ENCODE peak calls at places on chromosome 15, in seven cellular contexts. Q, L, U, A, I, N and J are unnamed samples.

GRCh38 chr15:66287461-66288055 is 5.8 kb upstream of the DIS3L start:
- ATAC-seq in N (no peak), I (no peak), A (peak; percentile 71), L (no peak), U (peak; percentile 37), Q (peak; percentile 32), J (no peak)

GRCh38 chr15:44009056-44009455 is 182.3 kb downstream of the WDR76 start:
- ATAC-seq in Q (no peak), N (no peak), A (no peak), L (peak; percentile 38), I (no peak), U (no peak), J (peak; percentile 48)

GRCh38 chr15:27514526-27514925 is 543.5 kb downstream of the GABRG3 start:
- ATAC-seq in L (no peak), I (no peak), U (no peak), Q (no peak), A (no peak), N (no peak), J (peak; percentile 84)

GRCh38 chr15:38455096-38455495 is 1.2 kb downstream of the FAM98B start:
- ATAC-seq in I (no peak), N (no peak), L (no peak), A (no peak), Q (peak; percentile 31), U (no peak), J (no peak)

GRCh38 chr15:77067691-77068367 is 3.1 kb downstream of the TSPAN3 start:
- ATAC-seq in N (no peak), A (no peak), L (peak; percentile 54), Q (no peak), I (no peak), U (no peak), J (no peak)

GRCh38 chr15:41161336-41161735 is 45.3 kb upstream of the INO80 start:
- ATAC-seq in I (no peak), Q (no peak), N (no peak), A (no peak), U (no peak), L (no peak), J (no peak)

GRCh38 chr15:51726302-51727073 is 11.0 kb downstream of the LYSMD2 start:
- ATAC-seq in L (peak; percentile 64), Q (peak; percentile 93), I (peak; percentile 95), N (peak; percentile 57), U (peak; percentile 60), A (peak; percentile 99), J (peak; percentile 97)

GRCh38 chr15:57915827-57916531 is 149.5 kb downstream of the ALDH1A2 start:
- ATAC-seq in Q (no peak), L (no peak), U (no peak), A (no peak), I (no peak), N (peak; percentile 36), J (no peak)

GRCh38 chr15:55799287-55800212 is 56.6 kb upstream of the PRTG start:
- ATAC-seq in I (no peak), L (no peak), N (no peak), Q (peak; percentile 91), A (peak; percentile 88), U (no peak), J (no peak)

GRCh38 chr15:62647195-62647865 is 395.2 kb upstream of the TPM1 start:
- ATAC-seq in U (no peak), N (no peak), A (no peak), Q (no peak), L (peak; percentile 97), I (no peak), J (peak; percentile 92)